ENCODE peak calls at places on chromosomes 2 and 18, in five cellular contexts. R, H, Y, N and I are unnamed samples.

GRCh38 chr18:77131652-77132368 is 773 bp downstream of the MBP start:
- DNase-seq in R (no peak), H (no peak), Y (no peak), N (no peak), I (peak; percentile 73)

GRCh38 chr2:192559541-192560126 is 364.9 kb upstream of the TMEFF2 start:
- DNase-seq in R (no peak), H (no peak), Y (no peak), N (no peak), I (no peak)

GRCh38 chr18:23635283-23636040 is 27.2 kb downstream of the ANKRD29 start:
- DNase-seq in R (no peak), H (no peak), Y (no peak), N (no peak), I (no peak)

GRCh38 chr2:218516614-218517013 is 51.5 kb downstream of the USP37 start:
- DNase-seq in R (peak; percentile 36), H (no peak), Y (peak; percentile 31), N (no peak), I (peak; percentile 15)

GRCh38 chr2:137228566-137228965 is 463.2 kb downstream of the THSD7B start:
- DNase-seq in R (no peak), H (no peak), Y (no peak), N (no peak), I (no peak)

GRCh38 chr2:105573490-105573889 is 171.2 kb upstream of the NCK2 start:
- DNase-seq in R (no peak), H (no peak), Y (no peak), N (no peak), I (no peak)

GRCh38 chr2:96321230-96322103 is 3.6 kb upstream of the ITPRIPL1 start:
- DNase-seq in R (peak; percentile 14), H (peak; percentile 87), Y (peak; percentile 71), N (peak; percentile 82), I (peak; percentile 88)

GRCh38 chr18:37124511-37124910 is 295.6 kb downstream of the KIAA1328 start:
- DNase-seq in R (no peak), H (no peak), Y (no peak), N (peak; percentile 9), I (no peak)

GRCh38 chr2:105809099-105809473 is 64.4 kb downstream of the NCK2 start:
- DNase-seq in R (no peak), H (no peak), Y (no peak), N (no peak), I (no peak)

GRCh38 chr2:113116100-113116958 is 11.1 kb upstream of the IL1RN start:
- DNase-seq in R (no peak), H (peak; percentile 8), Y (no peak), N (no peak), I (no peak)

GRCh38 chr2:9697904-9698303 is 67.1 kb upstream of the YWHAQ start:
- DNase-seq in R (no peak), H (no peak), Y (no peak), N (no peak), I (no peak)

GRCh38 chr18:50218432-50219197 is 23.7 kb upstream of the MYO5B start:
- DNase-seq in R (peak; percentile 45), H (peak; percentile 60), Y (peak; percentile 14), N (peak; percentile 21), I (no peak)

GRCh38 chr18:29305516-29305915 is 1128.6 kb upstream of the CDH2 start:
- DNase-seq in R (no peak), H (no peak), Y (no peak), N (no peak), I (no peak)

GRCh38 chr2:29068513-29068912 is 5.8 kb downstream of the PCARE start:
- DNase-seq in R (no peak), H (no peak), Y (no peak), N (no peak), I (peak; percentile 58)

GRCh38 chr18:7567487-7568425 is 640 bp downstream of the PTPRM start:
- DNase-seq in R (no peak), H (peak; percentile 81), Y (no peak), N (no peak), I (peak; percentile 81)

GRCh38 chr2:236718207-236718992 is 148.8 kb downstream of the ACKR3 start:
- DNase-seq in R (no peak), H (no peak), Y (no peak), N (no peak), I (no peak)

GRCh38 chr2:217329023-217329431 is 469.2 kb upstream of the TNP1 start:
- DNase-seq in R (no peak), H (no peak), Y (no peak), N (no peak), I (no peak)

GRCh38 chr18:23283933-23284430 is 148.7 kb downstream of the CABLES1 start:
- DNase-seq in R (peak; percentile 65), H (peak; percentile 57), Y (no peak), N (peak; percentile 86), I (no peak)

GRCh38 chr2:118530976-118531375 is 316.5 kb downstream of the EN1 start:
- DNase-seq in R (no peak), H (no peak), Y (no peak), N (no peak), I (no peak)

GRCh38 chr18:8562914-8563313 is 46.3 kb upstream of the RAB12 start:
- DNase-seq in R (no peak), H (no peak), Y (no peak), N (no peak), I (peak; percentile 55)

GRCh38 chr2:128717758-128718710 is 399.4 kb upstream of the HS6ST1 start:
- DNase-seq in R (no peak), H (no peak), Y (no peak), N (no peak), I (no peak)

GRCh38 chr2:128287780-128288735 is 30.6 kb downstream of the HS6ST1 start:
- DNase-seq in R (no peak), H (no peak), Y (no peak), N (no peak), I (no peak)

GRCh38 chr2:31526946-31527345 is 53.8 kb downstream of the SRD5A2 start:
- DNase-seq in R (no peak), H (no peak), Y (no peak), N (no peak), I (no peak)

GRCh38 chr2:59684101-59684770 is 869.2 kb downstream of the BCL11A start:
- DNase-seq in R (no peak), H (no peak), Y (no peak), N (no peak), I (no peak)

GRCh38 chr2:235609746-235610145 is 115.9 kb downstream of the AGAP1 start:
- DNase-seq in R (no peak), H (no peak), Y (no peak), N (no peak), I (no peak)
- H3K79me2 ChIP-seq in R (peaks cover 47% of the 10 kb centered on the region), H (peaks cover 3% of the 10 kb centered on the region), Y (peaks cover 71% of the 10 kb centered on the region), N (no peaks in the 10 kb centered on the region), I (peaks cover 13% of the 10 kb centered on the region)

DNA sequence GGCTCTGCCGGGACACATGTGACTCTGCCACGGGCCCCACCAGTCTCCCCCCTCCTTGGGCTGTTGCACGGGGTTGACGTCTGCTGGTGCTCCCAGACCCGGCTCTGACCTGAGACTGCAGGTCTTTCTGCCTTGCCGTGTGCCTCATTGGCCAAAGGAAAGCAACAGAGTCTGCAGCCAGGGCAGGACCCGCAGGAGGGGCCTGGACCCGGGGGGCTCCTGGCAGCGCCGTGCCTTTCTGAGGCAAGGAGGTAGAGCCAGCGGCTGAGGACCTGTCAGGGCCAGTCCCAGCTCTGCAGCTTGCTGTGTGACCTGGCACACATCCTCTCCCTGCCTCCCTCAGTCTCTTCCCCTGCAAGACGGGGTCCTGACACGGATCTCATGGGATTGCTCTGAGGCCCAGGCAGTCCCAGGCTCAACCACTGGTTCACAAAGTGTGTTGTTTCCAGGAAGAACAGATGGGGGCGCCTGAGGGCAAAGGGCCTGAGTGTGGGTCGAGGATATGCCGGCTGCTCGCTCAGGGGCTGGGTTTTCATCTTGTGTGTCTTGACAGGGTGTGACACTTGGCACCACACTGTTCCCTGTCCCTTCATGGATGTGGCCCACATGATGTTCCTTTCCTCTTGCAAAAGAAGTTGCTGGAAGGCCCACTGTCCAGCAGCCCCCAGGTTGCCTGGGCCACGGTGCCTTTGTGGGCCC is 9.0 kb downstream of the CAPN10 start:
- DNase-seq in R (peak; percentile 64), H (peak; percentile 83), Y (peak; percentile 55), N (no peak), I (peak; percentile 76)
- H3K9ac ChIP-seq in R (no peak overlapping the region), H (no peak overlapping the region), Y (no peak overlapping the region), N (no peak overlapping the region), I (no peak overlapping the region)

GRCh38 chr2:43020296-43020695 is 206.1 kb downstream of the ZFP36L2 start:
- DNase-seq in R (no peak), H (no peak), Y (no peak), N (no peak), I (no peak)

GRCh38 chr2:43020990-43021677 is 205.3 kb downstream of the ZFP36L2 start:
- DNase-seq in R (no peak), H (no peak), Y (no peak), N (no peak), I (no peak)

GRCh38 chr2:43019025-43019367 is 207.4 kb downstream of the ZFP36L2 start:
- DNase-seq in R (no peak), H (no peak), Y (no peak), N (no peak), I (no peak)

GRCh38 chr2:43019536-43020183 is 206.7 kb downstream of the ZFP36L2 start:
- DNase-seq in R (no peak), H (no peak), Y (no peak), N (no peak), I (no peak)

DNA sequence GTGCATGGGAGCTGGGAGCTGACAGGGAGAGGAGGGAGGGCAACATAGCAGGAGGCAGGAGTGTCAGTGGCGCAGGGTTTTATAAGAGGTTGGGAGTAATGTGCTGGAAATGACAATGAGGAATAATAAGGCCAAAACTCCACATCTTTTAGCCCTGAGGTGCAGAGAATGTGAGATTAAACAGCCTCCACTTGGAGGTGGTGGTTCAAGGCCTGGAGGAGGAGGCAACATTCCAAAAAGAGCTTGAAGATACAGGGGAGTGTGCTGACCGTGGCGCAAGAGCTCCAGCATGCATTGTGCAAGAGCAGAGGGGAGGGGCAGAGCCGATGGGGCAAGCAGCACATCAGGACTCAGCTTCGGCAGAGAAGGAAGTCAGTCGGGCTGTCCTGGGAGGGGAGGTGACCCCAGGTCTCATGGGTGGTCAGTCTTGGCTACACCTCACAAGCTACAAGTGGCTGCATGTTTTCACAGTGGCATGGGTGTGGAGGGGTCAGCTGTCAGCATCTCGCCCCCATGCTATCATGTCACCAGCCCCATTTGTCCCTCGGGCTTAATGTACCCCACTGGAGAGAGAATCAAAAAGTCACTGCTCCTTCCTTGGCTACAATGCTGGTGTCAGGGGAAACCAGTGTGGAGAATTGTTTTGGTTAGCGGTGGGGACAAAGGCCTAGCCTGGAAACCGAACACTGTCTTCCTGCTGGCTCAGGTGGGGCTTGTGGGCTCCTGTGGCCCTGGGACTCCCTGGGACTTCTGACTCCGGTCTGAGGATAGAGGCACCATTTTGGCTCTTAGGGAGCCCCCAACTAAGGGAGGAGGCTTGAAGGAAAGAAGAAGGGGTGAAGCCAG is 208.0 kb downstream of the ZFP36L2 start:
- DNase-seq in R (peak; percentile 90), H (no peak), Y (no peak), N (no peak), I (no peak)
- TF ChIP-seq CHD2 in R (peak; percentile 40), H (no peak), Y (no peak), N (no peak), I (no peak)

DNA sequence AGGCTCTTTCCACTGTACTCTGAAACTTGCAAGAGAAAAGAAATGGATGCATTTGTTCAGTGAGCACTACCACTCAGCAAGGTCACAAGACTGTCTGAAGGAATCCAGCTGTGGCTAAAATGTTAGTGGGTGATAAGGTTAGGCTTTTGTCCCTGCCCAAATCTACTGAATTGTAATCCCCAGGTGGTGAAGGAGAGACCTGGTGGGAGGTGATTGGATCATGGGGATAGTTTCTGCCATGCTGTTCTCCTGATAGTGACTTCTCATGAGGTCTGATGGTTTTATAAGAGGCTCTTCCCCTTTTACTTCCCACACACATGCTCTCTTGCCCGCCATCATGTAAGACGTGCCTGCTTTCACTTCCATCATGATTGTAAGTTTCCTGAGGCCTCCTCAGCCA is 68.2 kb downstream of the ZNF385B start:
- DNase-seq in R (no peak), H (no peak), Y (no peak), N (no peak), I (no peak)
- H3K79me2 ChIP-seq in R (no peaks in the 10 kb centered on the region), H (no peaks in the 10 kb centered on the region), Y (no peaks in the 10 kb centered on the region), N (no peaks in the 10 kb centered on the region), I (no peaks in the 10 kb centered on the region)